ENCODE peak calls at places on chromosomes 6 and 20, in four cellular contexts. G is H1, U is GM12878, R is K562. I is an unnamed sample.

GRCh38 chr6:147954938-147955337 is 387.7 kb upstream of the SASH1 start:
- DNase-seq in G (no peak), U (no peak), R (no peak), I (no peak)

GRCh38 chr6:166515072-166515810 is 71.2 kb downstream of the RAMACL start:
- DNase-seq in G (no peak), U (no peak), R (no peak), I (no peak)

GRCh38 chr6:28355743-28356665 is 6.3 kb downstream of the ZKSCAN3 start:
- DNase-seq in G (peak), U (peak), R (peak), I (peak)

GRCh38 chr6:8108031-8108660 is 5.8 kb upstream of the EEF1E1 start:
- DNase-seq in G (no peak), U (no peak), R (peak), I (no peak)

GRCh38 chr20:695165-695866 is 19.7 kb upstream of the SCRT2 start:
- DNase-seq in G (no peak), U (no peak), R (no peak), I (no peak)

GRCh38 chr20:50517817-50518154 is 7.6 kb downstream of the PTPN1 start:
- DNase-seq in G (no peak), U (no peak), R (no peak), I (no peak)

GRCh38 chr6:63496388-63496804 is 75.9 kb upstream of the LOC128125822 start:
- DNase-seq in G (no peak), U (no peak), R (no peak), I (no peak)

GRCh38 chr20:24934716-24935115 is 14.4 kb upstream of the CST7 start:
- DNase-seq in G (no peak), U (no peak), R (no peak), I (no peak)

GRCh38 chr20:59920944-59921343 is 12.5 kb downstream of the SYCP2 start:
- DNase-seq in G (no peak), U (no peak), R (no peak), I (no peak)

GRCh38 chr6:157669747-157670216 is 153.3 kb upstream of the SNX9 start:
- DNase-seq in G (peak), U (no peak), R (no peak), I (peak)

DNA sequence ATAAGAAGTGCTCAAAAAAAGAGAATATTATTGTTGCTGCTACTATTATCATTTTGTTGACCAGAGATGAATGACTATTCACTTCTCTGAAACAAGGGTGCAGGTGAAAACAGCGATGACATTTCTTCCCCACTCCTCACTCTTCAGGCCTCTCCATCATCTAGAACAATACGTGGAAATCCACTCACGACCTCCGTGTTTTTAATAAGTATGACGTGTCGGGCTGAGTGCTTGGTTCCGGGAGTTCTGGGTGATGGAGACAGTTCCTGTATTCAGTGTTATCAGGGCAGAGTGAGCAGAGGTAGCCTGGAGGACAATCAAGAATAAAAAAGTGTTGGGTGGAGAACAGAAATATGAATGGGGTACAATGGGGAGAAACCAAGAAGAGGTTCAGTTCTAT is 130.0 kb upstream of the ZNF217 start:
- DNase-seq in G (no peak), U (no peak), R (no peak), I (no peak)
- TF ChIP-seq NRF1 in G (no peak), U (no peak), R (no peak), I (no peak)

GRCh38 chr6:16045238-16045637 is 83.6 kb upstream of the MYLIP start:
- DNase-seq in G (no peak), U (no peak), R (no peak), I (no peak)
- TF ChIP-seq NRF1 in G (no peak), U (no peak), R (no peak), I (no peak)

GRCh38 chr6:44556046-44556445 is 168.5 kb downstream of the CDC5L start:
- DNase-seq in G (no peak), U (no peak), R (no peak), I (no peak)
- TF ChIP-seq NRF1 in G (no peak), U (no peak), R (no peak), I (no peak)

GRCh38 chr6:13769034-13769654 is 45.2 kb downstream of the MCUR1 start:
- DNase-seq in G (no peak), U (no peak), R (no peak), I (no peak)

GRCh38 chr6:13765570-13765969 is 48.8 kb downstream of the MCUR1 start:
- DNase-seq in G (no peak), U (no peak), R (no peak), I (no peak)

GRCh38 chr6:13764996-13765395 is 49.4 kb downstream of the MCUR1 start:
- DNase-seq in G (no peak), U (peak), R (no peak), I (no peak)

GRCh38 chr6:13766201-13766634 is 48.1 kb downstream of the MCUR1 start:
- DNase-seq in G (no peak), U (no peak), R (peak), I (no peak)

DNA sequence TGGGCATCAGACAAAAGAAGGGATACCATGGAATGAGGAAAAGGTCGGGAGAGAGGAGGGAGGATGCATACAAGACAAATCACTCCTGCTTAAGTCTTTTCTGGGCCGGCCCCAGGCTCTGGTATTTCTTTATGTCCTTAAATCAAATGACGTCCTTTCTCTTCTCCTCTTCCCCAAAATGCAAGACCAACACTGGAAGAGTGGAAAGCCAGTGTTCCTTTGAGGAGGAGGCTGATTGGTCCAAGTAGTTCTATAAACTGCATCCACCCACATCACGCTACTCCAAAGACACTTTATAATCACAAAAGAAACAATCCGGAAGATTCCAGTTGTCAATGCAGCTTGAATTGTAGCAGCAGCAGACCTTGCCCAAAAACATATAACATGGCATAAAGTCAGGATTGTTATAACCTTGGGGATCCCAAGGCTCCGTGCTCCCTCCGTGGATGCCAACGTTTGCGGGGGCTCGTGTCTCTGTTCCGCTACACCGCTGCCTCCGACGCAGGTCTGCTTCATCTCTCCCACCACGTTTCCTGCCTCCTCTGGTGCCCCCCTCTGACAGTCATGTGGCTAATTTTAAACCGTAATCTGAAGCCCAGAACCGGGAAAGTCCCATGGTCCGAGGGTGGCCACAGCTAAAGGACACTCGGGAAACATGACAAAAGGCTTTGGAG is 47.1 kb downstream of the MCUR1 start:
- DNase-seq in G (no peak), U (no peak), R (no peak), I (peak)
- TF ChIP-seq NRF1 in G (no peak), U (no peak), R (no peak), I (no peak)

GRCh38 chr6:35018746-35019145 is 122.4 kb downstream of the TCP11 start:
- DNase-seq in G (no peak), U (no peak), R (no peak), I (no peak)
- TF ChIP-seq NRF1 in G (no peak), U (no peak), R (no peak), I (no peak)

GRCh38 chr6:52929321-52930164 is 20.0 kb upstream of the GSTA3 start:
- DNase-seq in G (no peak), U (no peak), R (no peak), I (peak)
- TF ChIP-seq NRF1 in G (no peak), U (no peak), R (no peak), I (no peak)

DNA sequence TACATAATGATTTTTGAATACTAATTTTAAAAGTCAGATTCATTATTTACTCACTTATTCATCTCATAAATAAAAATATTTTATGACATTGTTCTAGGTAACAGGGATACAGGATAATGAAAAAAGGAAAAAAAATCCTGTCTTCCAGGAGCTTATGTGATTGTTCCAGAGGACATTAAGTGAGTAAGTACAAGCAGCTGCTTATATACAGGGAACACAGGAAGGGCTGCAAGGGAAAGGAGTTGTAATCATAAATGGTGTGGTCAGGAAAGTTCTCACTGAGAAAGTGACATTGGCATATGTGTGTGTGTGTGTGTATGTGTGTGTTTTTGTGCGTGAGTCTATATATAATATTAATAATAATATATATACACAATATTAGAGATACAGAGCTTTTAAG is 121.8 kb downstream of the HAO1 start:
- DNase-seq in G (no peak), U (no peak), R (no peak), I (no peak)
- TF ChIP-seq NRF1 in G (no peak), U (no peak), R (no peak), I (no peak)

DNA sequence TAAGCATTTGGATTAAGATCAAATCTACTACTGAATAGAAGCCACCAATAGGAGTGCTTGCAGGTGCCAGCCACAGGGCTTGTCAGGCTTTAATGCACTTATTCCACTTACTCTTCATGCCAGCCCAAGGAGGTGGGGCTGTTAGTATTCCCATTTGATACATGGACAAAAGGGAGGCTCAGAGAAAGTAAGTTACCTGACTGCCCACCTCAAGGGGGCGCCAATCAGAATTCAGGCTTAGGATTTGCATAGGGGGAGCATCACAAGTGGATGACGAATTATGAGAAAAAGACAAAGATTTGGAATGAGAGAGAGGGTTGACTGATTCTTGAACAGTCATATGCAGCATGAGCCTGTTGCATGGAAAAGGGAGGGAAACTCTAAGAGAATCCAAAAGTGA is 188.4 kb upstream of the TSHZ2 start:
- DNase-seq in G (peak), U (no peak), R (peak), I (no peak)
- TF ChIP-seq NRF1 in G (no peak), U (no peak), R (no peak), I (no peak)

DNA sequence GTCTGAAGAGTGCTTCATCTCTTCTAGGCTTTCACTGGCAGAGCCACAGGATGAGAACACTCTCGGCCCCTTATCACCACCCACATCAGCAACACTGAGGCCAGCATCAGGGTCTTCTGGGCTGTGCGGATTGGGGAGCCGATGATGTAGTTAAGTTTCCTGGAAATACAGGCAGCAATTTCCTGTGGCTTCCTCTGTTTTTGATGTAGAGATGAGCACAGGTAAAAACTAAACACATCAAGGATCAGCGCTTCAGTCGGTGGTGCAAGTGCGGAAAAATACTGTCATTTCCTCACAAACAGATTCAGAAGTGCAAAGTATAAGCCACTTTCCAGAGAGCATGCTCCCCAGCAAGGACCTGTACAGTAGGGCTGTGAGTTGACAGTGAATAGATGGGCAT is 62.6 kb downstream of the BACH2 start:
- DNase-seq in G (no peak), U (no peak), R (no peak), I (no peak)
- TF ChIP-seq NRF1 in G (no peak), U (no peak), R (no peak), I (no peak)

DNA sequence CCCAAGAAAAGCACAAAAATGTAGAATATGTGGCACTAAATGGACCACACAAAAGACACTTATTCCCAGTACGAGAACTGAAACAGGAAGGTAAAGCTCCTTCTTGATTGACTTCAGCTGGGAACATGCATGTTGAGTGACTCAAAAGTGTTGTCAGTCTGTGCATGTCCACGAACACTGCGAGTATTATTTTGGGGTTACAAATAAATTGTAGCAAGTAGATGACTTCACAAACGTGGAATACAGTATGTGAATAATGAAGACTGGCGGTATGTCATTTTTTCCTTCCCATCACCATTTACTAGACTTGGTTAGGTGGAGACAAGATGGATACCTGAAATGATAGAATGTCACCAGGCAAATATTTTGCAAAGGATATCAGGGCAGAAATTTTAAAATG is 45.4 kb downstream of the L3MBTL3 start:
- DNase-seq in G (no peak), U (no peak), R (no peak), I (no peak)
- TF ChIP-seq NRF1 in G (no peak), U (no peak), R (no peak), I (no peak)